ENCODE peak calls at places on chromosomes 7 and 10, in five cellular contexts. F is CD4-positive, alpha-beta T cell; B is dorsolateral prefrontal cortex; I is ureter; A is GM04503. M is an unnamed sample.

GRCh38 chr10:34760606-34761005 is 54.5 kb downstream of the PARD3 start:
- DNase-seq in B (no peak), A (no peak), F (no peak), I (no peak), M (no peak)

GRCh38 chr7:84412161-84412969 is 217.8 kb upstream of the SEMA3A start:
- DNase-seq in I (no peak), A (peak; percentile 93), F (no peak), B (no peak), M (peak; percentile 87)

GRCh38 chr10:125057158-125058001 is 103.0 kb downstream of the CTBP2 start:
- DNase-seq in I (peak; percentile 63), F (no peak), B (no peak), A (peak; percentile 81), M (peak; percentile 93)

GRCh38 chr10:99926925-99927718 is 82.6 kb downstream of the DNMBP start:
- DNase-seq in I (peak; percentile 52), B (peak; percentile 25), F (no peak), A (no peak), M (no peak)

GRCh38 chr10:53401536-53401935 is 629.0 kb upstream of the MBL2 start:
- DNase-seq in I (no peak), B (no peak), A (no peak), F (no peak), M (no peak)

GRCh38 chr10:111491154-111491553 is 414.3 kb downstream of the ADRA2A start:
- DNase-seq in A (no peak), F (no peak), B (no peak), I (no peak), M (no peak)

GRCh38 chr10:61750943-61751471 is 88.3 kb downstream of the CABCOCO1 start:
- DNase-seq in A (no peak), F (peak; percentile 45), I (peak; percentile 73), B (no peak), M (no peak)

GRCh38 chr10:114566064-114566463 is 92.0 kb downstream of the ABLIM1 start:
- DNase-seq in I (no peak), B (no peak), F (no peak), A (no peak), M (no peak)

GRCh38 chr10:125607689-125608290 is 75.2 kb downstream of the TEX36 start:
- DNase-seq in F (no peak), B (no peak), A (no peak), I (no peak), M (no peak)

GRCh38 chr7:27434729-27435400 is 192.3 kb downstream of the EVX1 start:
- DNase-seq in I (no peak), A (no peak), F (no peak), B (no peak), M (no peak)

GRCh38 chr10:124392651-124393342 is 25.9 kb downstream of the OAT start:
- DNase-seq in I (no peak), A (no peak), F (no peak), B (no peak), M (no peak)

GRCh38 chr7:105723582-105723981 is 142.3 kb upstream of the EFCAB10 start:
- DNase-seq in A (no peak), F (no peak), I (no peak), B (peak; percentile 67), M (no peak)

GRCh38 chr10:17673517-17674051 is 29.6 kb downstream of the STAM start:
- DNase-seq in I (no peak), F (no peak), B (no peak), A (peak; percentile 81), M (peak; percentile 74)

GRCh38 chr10:67976292-67977245 is 92.1 kb downstream of the SIRT1 start:
- DNase-seq in I (no peak), A (no peak), B (peak; percentile 26), F (no peak), M (no peak)

GRCh38 chr7:81871606-81872265 is 101.9 kb upstream of the HGF start:
- DNase-seq in B (no peak), A (no peak), I (no peak), F (no peak), M (no peak)

GRCh38 chr7:44046321-44047061 is 2.0 kb downstream of the DBNL start:
- DNase-seq in A (no peak), B (no peak), I (peak; percentile 41), F (no peak), M (no peak)

GRCh38 chr7:44382459-44383300 is 57.3 kb upstream of the CAMK2B start:
- DNase-seq in F (no peak), A (no peak), I (peak; percentile 35), B (no peak), M (no peak)

GRCh38 chr7:128190051-128190640 is 50.9 kb upstream of the LEP start:
- DNase-seq in F (no peak), B (peak; percentile 38), I (no peak), A (no peak), M (no peak)

GRCh38 chr7:70289067-70289466 is 690.8 kb downstream of the AUTS2 start:
- DNase-seq in I (no peak), A (no peak), F (no peak), B (no peak), M (no peak)

GRCh38 chr7:151299940-151300665 is 41.5 kb upstream of the NUB1 start:
- DNase-seq in I (no peak), B (no peak), F (no peak), A (no peak), M (no peak)

GRCh38 chr10:79349072-79349491 is 1.8 kb downstream of the PPIF start:
- DNase-seq in B (no peak), A (no peak), I (no peak), F (no peak), M (no peak)

GRCh38 chr7:82443044-82443800 is at the start of gene CACNA2D1:
- DNase-seq in A (no peak), B (peak; percentile 55), I (peak; percentile 51), F (no peak), M (no peak)

GRCh38 chr10:80196270-80196949 is 8.9 kb downstream of the ANXA11 start:
- DNase-seq in B (peak; percentile 69), A (no peak), F (peak; percentile 40), I (peak; percentile 83), M (no peak)

GRCh38 chr10:98388086-98388655 is 26.8 kb downstream of the PYROXD2 start:
- DNase-seq in F (no peak), A (no peak), I (no peak), B (no peak), M (no peak)

GRCh38 chr7:92888-93672 is 99.3 kb upstream of the FAM20C start:
- DNase-seq in F (no peak), A (no peak), I (no peak), B (no peak), M (no peak)

GRCh38 chr7:6652446-6653011 is 15.4 kb downstream of the ZNF316 start:
- DNase-seq in F (no peak), B (no peak), A (no peak), I (no peak), M (no peak)

GRCh38 chr10:96968682-96969423 is 136.8 kb downstream of the LCOR start:
- DNase-seq in B (no peak), A (no peak), F (no peak), I (no peak), M (no peak)

GRCh38 chr7:129502708-129503685 is 666 bp downstream of the SMKR1 start:
- DNase-seq in F (no peak), A (no peak), I (no peak), B (peak; percentile 10), M (no peak)

GRCh38 chr7:132578826-132579225 is 2.6 kb upstream of the PLXNA4 start:
- DNase-seq in I (no peak), F (no peak), A (no peak), B (no peak), M (no peak)

GRCh38 chr10:77867124-77867715 is 59.3 kb downstream of the DLG5 start:
- DNase-seq in F (no peak), A (no peak), B (no peak), I (no peak), M (no peak)

GRCh38 chr7:101635484-101635883 is 6.4 kb upstream of the MYL10 start:
- DNase-seq in B (no peak), F (no peak), I (no peak), A (no peak), M (no peak)

GRCh38 chr10:16822726-16823360 is 5.6 kb upstream of the RSU1 start:
- DNase-seq in F (no peak), A (no peak), B (no peak), I (no peak), M (no peak)

GRCh38 chr10:69583106-69583505 is 9.9 kb upstream of the NEUROG3 start:
- DNase-seq in A (no peak), F (no peak), B (no peak), I (no peak), M (no peak)

GRCh38 chr10:59285848-59286247 is 76.5 kb downstream of the FAM13C start:
- DNase-seq in B (no peak), I (no peak), F (no peak), A (no peak), M (no peak)

GRCh38 chr10:88200637-88201036 is 337.2 kb downstream of the PTEN start:
- DNase-seq in F (no peak), A (no peak), I (no peak), B (no peak), M (peak; percentile 17)

GRCh38 chr7:37815969-37816371 is 32.4 kb upstream of the NME8 start:
- DNase-seq in A (no peak), I (no peak), B (no peak), F (no peak), M (no peak)

GRCh38 chr10:74738543-74738942 is 87.9 kb upstream of the KAT6B start:
- DNase-seq in B (no peak), A (no peak), I (no peak), F (no peak), M (no peak)

GRCh38 chr10:15585303-15585715 is 134.4 kb downstream of the ITGA8 start:
- DNase-seq in A (no peak), F (no peak), B (peak; percentile 4), I (peak; percentile 70), M (peak; percentile 2)